ENCODE peak calls at places on chromosome 22, in nine cellular contexts. One of them, this sample, is unnamed.

GRCh38 chr22:29003975-29004646 is 57.5 kb downstream of the C22orf31 start:
- DNase-seq in adrenal gland: peak; percentile 19
- DNase-seq in K562: no peak
- DNase-seq in ovary: no peak
- DNase-seq in uterus: no peak
- DNase-seq in suprapubic skin: no peak
- DNase-seq in tibial nerve: no peak
- DNase-seq in HepG2: peak; percentile 43
- DNase-seq in sigmoid colon: no peak
- DNase-seq in this sample: no peak

GRCh38 chr22:50252081-50253045 is 1.3 kb upstream of the HDAC10 start:
- DNase-seq in sigmoid colon: peak; percentile 89
- DNase-seq in adrenal gland: peak; percentile 73
- DNase-seq in tibial nerve: peak; percentile 80
- DNase-seq in ovary: peak; percentile 77
- DNase-seq in suprapubic skin: peak; percentile 91
- DNase-seq in K562: no peak
- DNase-seq in uterus: peak; percentile 75
- DNase-seq in HepG2: peak; percentile 39
- DNase-seq in this sample: peak; percentile 76

GRCh38 chr22:47290706-47291430 is 528.4 kb downstream of the TBC1D22A start:
- DNase-seq in K562: no peak
- DNase-seq in adrenal gland: peak; percentile 3
- DNase-seq in HepG2: no peak
- DNase-seq in ovary: no peak
- DNase-seq in suprapubic skin: peak; percentile 43
- DNase-seq in tibial nerve: no peak
- DNase-seq in uterus: peak; percentile 5
- DNase-seq in sigmoid colon: peak; percentile 32
- DNase-seq in this sample: peak; percentile 35

GRCh38 chr22:37176464-37177061 is 11.5 kb downstream of the C1QTNF6 start:
- DNase-seq in uterus: peak; percentile 68
- DNase-seq in tibial nerve: peak; percentile 69
- DNase-seq in sigmoid colon: peak; percentile 88
- DNase-seq in HepG2: no peak
- DNase-seq in adrenal gland: peak; percentile 71
- DNase-seq in K562: no peak
- DNase-seq in ovary: peak; percentile 70
- DNase-seq in suprapubic skin: peak; percentile 85
- DNase-seq in this sample: peak; percentile 51

GRCh38 chr22:37330200-37331033 is 48.1 kb downstream of the CYTH4 start:
- DNase-seq in ovary: no peak
- DNase-seq in K562: peak; percentile 72
- DNase-seq in adrenal gland: no peak
- DNase-seq in suprapubic skin: no peak
- DNase-seq in sigmoid colon: no peak
- DNase-seq in uterus: no peak
- DNase-seq in tibial nerve: no peak
- DNase-seq in HepG2: peak; percentile 88
- DNase-seq in this sample: no peak

GRCh38 chr22:24414984-24415945 is 12.1 kb upstream of the ADORA2A start:
- DNase-seq in sigmoid colon: peak; percentile 50
- DNase-seq in suprapubic skin: no peak
- DNase-seq in adrenal gland: no peak
- DNase-seq in ovary: peak; percentile 15
- DNase-seq in uterus: no peak
- DNase-seq in tibial nerve: no peak
- DNase-seq in K562: no peak
- DNase-seq in HepG2: no peak
- DNase-seq in this sample: no peak

GRCh38 chr22:49014227-49015201 is 813.2 kb downstream of the BRD1 start:
- DNase-seq in sigmoid colon: peak; percentile 56
- DNase-seq in ovary: no peak
- DNase-seq in HepG2: no peak
- DNase-seq in uterus: no peak
- DNase-seq in suprapubic skin: peak; percentile 68
- DNase-seq in K562: no peak
- DNase-seq in adrenal gland: peak; percentile 10
- DNase-seq in tibial nerve: no peak
- DNase-seq in this sample: no peak

GRCh38 chr22:36435516-36436415 is 45.7 kb downstream of the TXN2 start:
- DNase-seq in uterus: no peak
- DNase-seq in tibial nerve: no peak
- DNase-seq in HepG2: peak; percentile 92
- DNase-seq in K562: no peak
- DNase-seq in sigmoid colon: no peak
- DNase-seq in suprapubic skin: no peak
- DNase-seq in adrenal gland: no peak
- DNase-seq in ovary: no peak
- DNase-seq in this sample: peak; percentile 71

GRCh38 chr22:21948824-21949568 is 3.7 kb downstream of the PPM1F start:
- DNase-seq in sigmoid colon: no peak
- DNase-seq in K562: no peak
- DNase-seq in suprapubic skin: no peak
- DNase-seq in tibial nerve: no peak
- DNase-seq in ovary: no peak
- DNase-seq in HepG2: no peak
- DNase-seq in uterus: no peak
- DNase-seq in adrenal gland: no peak
- DNase-seq in this sample: no peak

GRCh38 chr22:26287382-26288228 is 118.3 kb downstream of the SEZ6L start:
- DNase-seq in suprapubic skin: no peak
- DNase-seq in uterus: no peak
- DNase-seq in adrenal gland: no peak
- DNase-seq in ovary: no peak
- DNase-seq in HepG2: no peak
- DNase-seq in tibial nerve: no peak
- DNase-seq in sigmoid colon: no peak
- DNase-seq in K562: no peak
- DNase-seq in this sample: no peak

GRCh38 chr22:27900153-27900552 is 18.9 kb downstream of the PITPNB start:
- DNase-seq in K562: no peak
- DNase-seq in HepG2: no peak
- DNase-seq in tibial nerve: no peak
- DNase-seq in ovary: no peak
- DNase-seq in uterus: no peak
- DNase-seq in adrenal gland: no peak
- DNase-seq in sigmoid colon: no peak
- DNase-seq in suprapubic skin: no peak
- DNase-seq in this sample: no peak

GRCh38 chr22:19001204-19001603 is 65.1 kb upstream of the PRODH start:
- DNase-seq in suprapubic skin: no peak
- DNase-seq in tibial nerve: no peak
- DNase-seq in K562: no peak
- DNase-seq in uterus: no peak
- DNase-seq in adrenal gland: no peak
- DNase-seq in ovary: no peak
- DNase-seq in sigmoid colon: no peak
- DNase-seq in HepG2: no peak
- DNase-seq in this sample: no peak

GRCh38 chr22:27224485-27225364 is 567.3 kb downstream of the MIAT start:
- DNase-seq in adrenal gland: no peak
- DNase-seq in K562: no peak
- DNase-seq in sigmoid colon: no peak
- DNase-seq in tibial nerve: peak; percentile 39
- DNase-seq in uterus: peak; percentile 58
- DNase-seq in suprapubic skin: no peak
- DNase-seq in ovary: peak; percentile 75
- DNase-seq in HepG2: no peak
- DNase-seq in this sample: no peak

GRCh38 chr22:25131198-25131887 is 68.3 kb upstream of the CRYBB3 start:
- DNase-seq in ovary: no peak
- DNase-seq in uterus: no peak
- DNase-seq in K562: no peak
- DNase-seq in adrenal gland: no peak
- DNase-seq in suprapubic skin: no peak
- DNase-seq in tibial nerve: no peak
- DNase-seq in sigmoid colon: no peak
- DNase-seq in HepG2: no peak
- DNase-seq in this sample: peak; percentile 73

GRCh38 chr22:50612715-50613221 is 12.2 kb downstream of the MAPK8IP2 start:
- DNase-seq in suprapubic skin: no peak
- DNase-seq in K562: peak; percentile 86
- DNase-seq in adrenal gland: no peak
- DNase-seq in HepG2: no peak
- DNase-seq in tibial nerve: no peak
- DNase-seq in uterus: no peak
- DNase-seq in ovary: no peak
- DNase-seq in sigmoid colon: no peak
- DNase-seq in this sample: peak; percentile 46

GRCh38 chr22:43951391-43951790 is 3.9 kb upstream of the SAMM50 start:
- DNase-seq in HepG2: no peak
- DNase-seq in K562: no peak
- DNase-seq in adrenal gland: no peak
- DNase-seq in sigmoid colon: no peak
- DNase-seq in uterus: no peak
- DNase-seq in ovary: no peak
- DNase-seq in tibial nerve: no peak
- DNase-seq in suprapubic skin: no peak
- DNase-seq in this sample: no peak
- H3K27ac ChIP-seq in HepG2: no peak overlapping the region
- H3K27ac ChIP-seq in K562: no peak overlapping the region
- H3K27ac ChIP-seq in adrenal gland: no peak overlapping the region
- H3K27ac ChIP-seq in sigmoid colon: no peak overlapping the region
- H3K27ac ChIP-seq in uterus: no peak overlapping the region
- H3K27ac ChIP-seq in ovary: no peak overlapping the region
- H3K27ac ChIP-seq in tibial nerve: no peak overlapping the region
- H3K27ac ChIP-seq in suprapubic skin: no peak overlapping the region
- H3K27ac ChIP-seq in this sample: no peak overlapping the region

GRCh38 chr22:44685384-44686056 is 16.5 kb upstream of the PRR5 start:
- DNase-seq in HepG2: no peak
- DNase-seq in adrenal gland: peak; percentile 55
- DNase-seq in K562: peak; percentile 75
- DNase-seq in ovary: peak; percentile 34
- DNase-seq in sigmoid colon: no peak
- DNase-seq in tibial nerve: no peak
- DNase-seq in suprapubic skin: no peak
- DNase-seq in uterus: no peak
- DNase-seq in this sample: no peak
- H3K4me3 ChIP-seq in HepG2: no peak overlapping the region
- H3K4me3 ChIP-seq in adrenal gland: no peak overlapping the region
- H3K4me3 ChIP-seq in K562: no peak overlapping the region
- H3K4me3 ChIP-seq in ovary: no peak overlapping the region
- H3K4me3 ChIP-seq in sigmoid colon: no peak overlapping the region
- H3K4me3 ChIP-seq in tibial nerve: no peak overlapping the region
- H3K4me3 ChIP-seq in suprapubic skin: no peak overlapping the region
- H3K4me3 ChIP-seq in uterus: no peak overlapping the region
- H3K4me3 ChIP-seq in this sample: no peak overlapping the region

DNA sequence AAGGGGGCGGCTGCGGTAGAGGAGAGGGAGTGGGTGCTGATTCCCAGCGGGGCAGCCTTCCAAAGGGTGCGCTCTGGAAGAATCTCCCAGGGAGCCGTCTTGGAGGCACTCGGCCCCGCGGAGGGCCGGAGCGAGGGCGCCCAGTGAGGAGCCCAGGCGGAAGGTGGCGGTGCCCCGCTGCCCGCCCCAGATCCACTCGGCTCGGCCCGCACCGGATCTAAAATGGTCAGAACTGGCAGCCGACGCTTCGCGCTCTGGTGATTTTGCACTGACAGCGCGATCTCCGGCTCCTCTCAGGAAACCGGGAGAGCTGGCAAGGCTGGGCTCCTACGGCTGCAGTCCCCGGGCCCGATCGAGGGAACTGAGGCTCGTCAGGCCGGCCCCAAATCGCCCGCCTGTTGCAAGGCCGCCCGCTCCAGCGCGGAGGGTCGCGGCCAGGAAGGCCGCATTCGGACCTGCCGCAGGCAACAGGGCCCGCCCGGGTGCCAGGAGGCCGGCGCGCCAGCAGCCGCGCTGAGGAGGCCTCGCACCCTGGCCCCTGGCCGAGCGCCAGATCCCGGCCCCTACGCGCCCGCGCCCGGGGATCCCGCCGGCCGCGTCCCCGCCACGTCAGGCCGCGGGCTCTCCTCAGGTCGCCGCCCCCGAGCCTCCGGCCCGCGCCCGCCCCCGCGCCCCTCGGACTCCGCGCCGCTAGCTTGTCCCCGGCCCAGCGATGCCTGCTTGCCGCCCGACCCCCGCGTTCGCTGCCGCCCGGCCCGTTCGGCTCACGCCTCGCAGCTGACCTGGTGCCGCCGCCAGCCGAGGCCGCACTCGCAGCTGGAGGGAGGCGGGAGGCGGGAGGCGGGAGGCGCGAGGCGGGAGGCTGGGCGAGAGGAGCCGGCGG is at the start of gene KLHL22:
- DNase-seq in adrenal gland: peak; percentile 32
- DNase-seq in suprapubic skin: peak; percentile 79
- DNase-seq in HepG2: peak; percentile 26
- DNase-seq in tibial nerve: peak; percentile 24
- DNase-seq in K562: peak; percentile 95
- DNase-seq in sigmoid colon: peak; percentile 73
- DNase-seq in uterus: peak; percentile 34
- DNase-seq in ovary: no peak
- DNase-seq in this sample: no peak
- TF ChIP-seq POLR2A in adrenal gland: no peak
- TF ChIP-seq POLR2A in suprapubic skin: no peak
- TF ChIP-seq POLR2A in HepG2: no peak
- TF ChIP-seq POLR2A in tibial nerve: no peak
- TF ChIP-seq POLR2A in K562: no peak
- TF ChIP-seq POLR2A in sigmoid colon: no peak
- TF ChIP-seq POLR2A in uterus: no peak
- TF ChIP-seq POLR2A in ovary: no peak
- TF ChIP-seq POLR2A in this sample: no peak

DNA sequence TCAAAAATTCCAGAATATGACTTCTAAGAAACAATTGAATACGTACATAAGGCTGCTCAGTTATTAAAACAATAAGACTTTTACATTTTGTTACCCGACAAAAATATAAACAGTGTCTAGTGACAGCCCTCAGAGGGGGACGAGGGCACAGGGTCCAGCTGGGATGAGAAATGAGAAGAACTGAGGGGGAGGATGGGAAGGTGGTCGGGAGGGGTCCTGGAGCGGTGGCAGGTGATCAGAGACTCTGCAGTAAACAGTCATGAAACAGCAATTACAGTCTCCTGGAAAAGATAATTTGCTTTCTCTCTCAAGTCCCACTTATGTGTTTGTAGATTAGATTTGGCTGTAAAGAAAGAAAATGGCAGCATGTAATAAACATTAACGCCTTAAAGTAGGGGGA is 56.0 kb downstream of the PACSIN2 start:
- DNase-seq in suprapubic skin: peak; percentile 58
- DNase-seq in uterus: no peak
- DNase-seq in ovary: no peak
- DNase-seq in adrenal gland: no peak
- DNase-seq in HepG2: no peak
- DNase-seq in sigmoid colon: no peak
- DNase-seq in tibial nerve: no peak
- DNase-seq in K562: no peak
- DNase-seq in this sample: no peak
- H3K27ac ChIP-seq in suprapubic skin: peak overlapping the region; percentile 7
- H3K27ac ChIP-seq in uterus: peak overlapping the region; percentile 59
- H3K27ac ChIP-seq in ovary: no peak overlapping the region
- H3K27ac ChIP-seq in adrenal gland: peak overlapping the region; percentile 78
- H3K27ac ChIP-seq in HepG2: peak overlapping the region; percentile 75
- H3K27ac ChIP-seq in sigmoid colon: peak overlapping the region; percentile 75
- H3K27ac ChIP-seq in tibial nerve: no peak overlapping the region
- H3K27ac ChIP-seq in K562: peak overlapping the region; percentile 82
- H3K27ac ChIP-seq in this sample: peak overlapping the region; percentile 34

This sample was measured in breast epithelium.